ENCODE peak calls at places on chromosomes 2 and 18, in four cellular contexts. F is transverse colon, C is HCT116, T is suprapubic skin. U is an unnamed sample.

GRCh38 chr2:10329880-10330699 is 27.4 kb downstream of the HPCAL1 start:
- DNase-seq in F (no peak), T (no peak), C (no peak), U (no peak)

GRCh38 chr2:8985561-8986326 is 17.7 kb downstream of the MBOAT2 start:
- DNase-seq in T (no peak), C (no peak), F (no peak), U (no peak)

GRCh38 chr2:146982393-146982846 is 862.4 kb upstream of the ACVR2A start:
- DNase-seq in T (peak), F (peak), C (no peak), U (no peak)

GRCh38 chr2:205352593-205352992 is 329.7 kb upstream of the NRP2 start:
- DNase-seq in F (no peak), T (no peak), C (no peak), U (no peak)

GRCh38 chr2:173187911-173188788 is 112.5 kb downstream of the MAP3K20 start:
- DNase-seq in C (no peak), T (no peak), F (no peak), U (peak)

GRCh38 chr2:236980961-236981360 is 104.7 kb upstream of the COPS8 start:
- DNase-seq in F (no peak), T (no peak), C (no peak), U (no peak)

GRCh38 chr2:49288902-49289680 is 134.8 kb upstream of the FSHR start:
- DNase-seq in F (no peak), C (no peak), T (no peak), U (no peak)

GRCh38 chr2:209114588-209114987 is 309.3 kb upstream of the MAP2 start:
- DNase-seq in F (no peak), C (no peak), T (no peak), U (no peak)

GRCh38 chr2:177578454-177578853 is 185.9 kb downstream of the AGPS start:
- DNase-seq in C (no peak), F (no peak), T (no peak), U (no peak)

GRCh38 chr2:109428281-109428680 is 185.5 kb downstream of the SEPTIN10 start:
- DNase-seq in T (peak), F (no peak), C (no peak), U (no peak)

GRCh38 chr2:41313082-41313481 is 734.7 kb upstream of the PKDCC start:
- DNase-seq in T (no peak), C (no peak), F (no peak), U (no peak)

GRCh38 chr2:232525796-232526195 is at the start of gene CHRND:
- DNase-seq in F (no peak), C (no peak), T (no peak), U (no peak)

GRCh38 chr2:45432406-45432805 is 178.7 kb downstream of the SRBD1 start:
- DNase-seq in F (no peak), T (no peak), C (no peak), U (no peak)

GRCh38 chr2:23386422-23387220 is 1.6 kb downstream of the KLHL29 start:
- DNase-seq in C (no peak), T (no peak), F (peak), U (no peak)

GRCh38 chr2:109554758-109555157 is 59.0 kb downstream of the SEPTIN10 start:
- DNase-seq in T (no peak), C (no peak), F (no peak), U (no peak)

GRCh38 chr2:122531803-122532344 is 776.4 kb downstream of the TSN start:
- DNase-seq in C (no peak), F (no peak), T (no peak), U (no peak)

GRCh38 chr2:157486596-157487270 is 42.8 kb upstream of the CYTIP start:
- DNase-seq in C (no peak), T (no peak), F (no peak), U (no peak)

GRCh38 chr18:59662008-59662701 is 35.1 kb downstream of the CCBE1 start:
- DNase-seq in F (no peak), T (no peak), C (no peak), U (no peak)

GRCh38 chr2:30677861-30678385 is 129.3 kb downstream of the CAPN13 start:
- DNase-seq in C (no peak), F (no peak), T (no peak), U (no peak)

GRCh38 chr2:11998218-11998617 is 251.8 kb downstream of the LPIN1 start:
- DNase-seq in C (no peak), F (no peak), T (no peak), U (no peak)

GRCh38 chr2:197034969-197035368 is 108.5 kb upstream of the PGAP1 start:
- DNase-seq in C (no peak), F (no peak), T (no peak), U (no peak)

GRCh38 chr18:3903341-3903740 is 453.4 kb downstream of the TGIF1 start:
- DNase-seq in T (no peak), C (no peak), F (no peak), U (no peak)

GRCh38 chr18:361941-362913 is 94.4 kb upstream of the THOC1 start:
- DNase-seq in F (no peak), T (peak), C (no peak), U (no peak)

GRCh38 chr2:227293531-227293930 is 31.5 kb upstream of the MFF start:
- DNase-seq in C (no peak), F (no peak), T (no peak), U (no peak)

GRCh38 chr2:17644997-17645715 is 104.7 kb downstream of the VSNL1 start:
- DNase-seq in T (no peak), C (no peak), F (no peak), U (no peak)

GRCh38 chr2:72138011-72138881 is 9.4 kb downstream of the CYP26B1 start:
- DNase-seq in C (no peak), F (no peak), T (peak), U (no peak)

GRCh38 chr2:102619414-102620319 is at the start of gene SLC9A2:
- DNase-seq in T (no peak), C (no peak), F (peak), U (no peak)

GRCh38 chr2:12244070-12244469 is 472.7 kb upstream of the TRIB2 start:
- DNase-seq in C (no peak), T (no peak), F (no peak), U (no peak)

GRCh38 chr2:53991948-53992347 is 21.2 kb upstream of the PSME4 start:
- DNase-seq in C (no peak), T (no peak), F (no peak), U (no peak)

GRCh38 chr2:182824759-182825143 is 41.7 kb downstream of the FRZB start:
- DNase-seq in T (no peak), C (no peak), F (no peak), U (no peak)

GRCh38 chr2:70560452-70560851 is 6.8 kb upstream of the TGFA start:
- DNase-seq in F (no peak), T (no peak), C (no peak), U (no peak)

GRCh38 chr2:171878481-171878993 is 15.5 kb downstream of the SLC25A12 start:
- DNase-seq in T (no peak), C (no peak), F (no peak), U (no peak)

GRCh38 chr2:140178224-140178623 is 1398.0 kb upstream of the NXPH2 start:
- DNase-seq in F (no peak), C (no peak), T (no peak), U (no peak)

GRCh38 chr18:48675330-48675761 is 136.5 kb downstream of the CTIF start:
- DNase-seq in T (peak), F (peak), C (peak), U (peak)
- TF ChIP-seq POLR2AphosphoS5 in T (no peak), F (no peak), C (no peak), U (no peak)

DNA sequence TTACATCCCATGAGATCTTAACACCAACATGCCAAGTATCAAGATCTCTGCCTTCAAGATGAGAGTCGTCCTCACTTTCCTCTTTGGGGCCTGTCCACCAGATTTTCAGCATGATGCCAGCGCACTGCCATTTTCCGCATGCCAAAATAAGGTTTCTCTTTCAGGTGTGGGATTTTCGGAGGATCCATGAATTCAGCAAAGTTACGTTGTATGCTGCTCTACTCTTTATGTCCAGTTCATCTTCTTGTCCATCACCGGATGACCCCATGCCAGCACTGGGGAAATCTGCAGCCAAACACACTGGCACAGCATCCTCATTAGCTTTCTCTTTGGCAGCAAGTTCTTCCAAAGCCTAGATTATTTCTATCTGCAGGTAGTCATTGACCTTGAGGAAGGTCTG is 4.9 kb upstream of the HAAO start:
- DNase-seq in C (no peak), T (no peak), F (no peak), U (no peak)
- TF ChIP-seq POLR2AphosphoS5 in C (no peak), T (no peak), F (no peak), U (no peak)

GRCh38 chr18:76378526-76379215 is 116.4 kb downstream of the ZNF516 start:
- DNase-seq in C (no peak), T (no peak), F (no peak), U (no peak)
- TF ChIP-seq POLR2AphosphoS5 in C (no peak), T (no peak), F (no peak), U (no peak)

GRCh38 chr18:75034937-75035336 is 174.0 kb downstream of the PTGR3 start:
- DNase-seq in C (no peak), F (no peak), T (no peak), U (no peak)
- TF ChIP-seq POLR2AphosphoS5 in C (no peak), F (peak), T (no peak), U (no peak)

GRCh38 chr2:60838481-60838880 is 42.9 kb upstream of the REL start:
- DNase-seq in F (no peak), T (no peak), C (no peak), U (no peak)

GRCh38 chr2:60840880-60841279 is 40.5 kb upstream of the REL start:
- DNase-seq in T (no peak), C (no peak), F (peak), U (no peak)

GRCh38 chr2:60837123-60837522 is 44.3 kb upstream of the REL start:
- DNase-seq in T (no peak), C (no peak), F (no peak), U (no peak)

GRCh38 chr2:60836491-60836890 is 44.9 kb upstream of the REL start:
- DNase-seq in T (no peak), C (no peak), F (no peak), U (no peak)

GRCh38 chr2:60839126-60839813 is 42.1 kb upstream of the REL start:
- DNase-seq in T (no peak), F (no peak), C (no peak), U (no peak)
- TF ChIP-seq POLR2AphosphoS5 in T (no peak), F (no peak), C (no peak), U (no peak)

GRCh38 chr2:216830346-216830745 is 29.5 kb downstream of the TNP1 start:
- DNase-seq in F (no peak), C (no peak), T (no peak), U (no peak)

GRCh38 chr2:216827073-216827725 is 32.7 kb downstream of the TNP1 start:
- DNase-seq in T (no peak), F (no peak), C (no peak), U (no peak)

GRCh38 chr2:216833076-216833475 is 26.8 kb downstream of the TNP1 start:
- DNase-seq in T (no peak), F (no peak), C (no peak), U (no peak)

GRCh38 chr2:216829533-216829932 is 30.3 kb downstream of the TNP1 start:
- DNase-seq in F (peak), T (peak), C (no peak), U (no peak)
- TF ChIP-seq POLR2AphosphoS5 in F (no peak), T (no peak), C (no peak), U (no peak)

GRCh38 chr2:119279666-119280065 is 56.0 kb downstream of the STEAP3 start:
- DNase-seq in T (no peak), C (no peak), F (no peak), U (no peak)

GRCh38 chr2:119282139-119282965 is 58.7 kb downstream of the STEAP3 start:
- DNase-seq in C (no peak), T (no peak), F (no peak), U (no peak)

GRCh38 chr2:119286661-119287060 is 63.0 kb downstream of the STEAP3 start:
- DNase-seq in T (no peak), F (no peak), C (no peak), U (no peak)

GRCh38 chr2:119282966-119283511 is 59.4 kb downstream of the STEAP3 start:
- DNase-seq in C (no peak), F (no peak), T (no peak), U (no peak)

DNA sequence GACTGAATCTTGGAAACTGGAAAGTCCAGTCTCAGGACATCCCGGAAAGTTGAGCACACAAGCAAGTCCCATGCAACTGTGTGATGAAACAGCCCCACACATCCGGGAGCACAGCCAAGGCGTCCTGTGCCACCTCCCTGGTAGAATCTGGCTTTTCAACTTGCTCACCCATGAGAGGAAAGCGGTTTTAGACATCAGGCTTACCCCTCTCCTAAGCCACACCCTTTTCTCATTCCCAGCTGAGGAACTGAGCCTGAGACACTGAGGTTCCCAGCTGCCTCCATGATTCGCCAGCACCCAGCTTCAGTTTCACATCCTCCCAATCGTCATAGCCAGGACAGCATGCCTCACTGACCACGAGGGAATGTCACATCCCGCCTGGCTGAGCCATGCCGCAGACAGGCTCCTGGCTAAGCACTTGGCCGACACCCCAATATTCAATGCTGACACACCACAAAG is 60.3 kb downstream of the STEAP3 start:
- DNase-seq in C (no peak), F (peak), T (peak), U (no peak)
- TF ChIP-seq POLR2AphosphoS5 in C (no peak), F (no peak), T (no peak), U (no peak)

GRCh38 chr2:160205511-160205910 is 5.4 kb upstream of the ITGB6 start:
- DNase-seq in C (peak), T (peak), F (peak), U (peak)
- TF ChIP-seq POLR2AphosphoS5 in C (peak), T (no peak), F (peak), U (peak)

DNA sequence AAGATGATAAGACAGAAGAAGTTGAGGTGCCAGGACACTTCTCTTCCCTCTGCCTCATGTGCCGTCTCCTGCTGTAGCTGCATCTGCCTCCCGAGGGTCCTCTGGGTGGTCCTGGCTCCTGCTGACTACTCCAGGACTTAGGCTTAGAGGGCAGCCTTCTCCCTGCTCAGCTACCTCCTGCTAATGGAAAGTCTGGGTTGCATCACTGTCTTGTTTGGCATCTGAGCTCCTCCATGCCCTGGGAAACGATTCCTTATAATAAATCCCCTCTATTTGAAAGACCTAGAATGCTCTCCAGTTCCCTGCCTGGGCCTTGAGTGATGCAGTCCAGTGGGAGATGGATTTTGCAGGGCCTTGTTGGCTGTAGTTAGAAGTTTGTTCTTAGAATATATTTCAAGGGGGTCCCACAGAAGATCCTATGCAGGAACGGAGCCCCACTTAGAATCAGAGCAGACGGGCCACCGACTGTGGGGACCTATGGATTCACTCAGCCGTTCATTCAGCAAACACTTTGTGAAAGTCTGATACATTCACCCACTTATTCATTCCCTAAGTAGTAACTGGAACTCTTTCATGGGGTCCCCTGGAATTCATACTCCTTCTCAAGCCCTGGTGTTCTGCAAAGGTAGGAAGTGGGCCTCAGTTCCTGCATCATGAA is 269.8 kb upstream of the HDAC4 start:
- DNase-seq in C (no peak), F (no peak), T (no peak), U (no peak)
- TF ChIP-seq POLR2AphosphoS5 in C (no peak), F (no peak), T (no peak), U (no peak)